ENCODE peak calls at places on chromosomes 13 and 19, in ten cellular contexts. L is tibial nerve, K is Peyer's patch, V is thyroid gland, S is A549, T is prostate gland, R is esophagus squamous epithelium, E is heart left ventricle, A is suprapubic skin, M is ovary. B is an unnamed sample.

GRCh38 chr19:4991538-4991937 is 22.6 kb downstream of the KDM4B start:
- DNase-seq in L (no peak), K (no peak), V (no peak), S (no peak), T (peak; percentile 90), R (no peak), E (no peak), A (no peak), M (no peak), B (no peak)

GRCh38 chr13:97319088-97319487 is 97.0 kb downstream of the MBNL2 start:
- DNase-seq in L (no peak), K (no peak), V (no peak), S (no peak), T (no peak), R (no peak), E (no peak), A (no peak), M (no peak), B (no peak)

GRCh38 chr13:50309872-50310594 is 294.8 kb downstream of the KCNRG start:
- DNase-seq in L (no peak), K (no peak), V (no peak), S (no peak), T (no peak), R (no peak), E (no peak), A (no peak), M (no peak), B (no peak)

GRCh38 chr13:25840931-25841330 is 210.9 kb downstream of the SHISA2 start:
- DNase-seq in L (no peak), K (no peak), V (no peak), S (no peak), T (no peak), R (no peak), E (no peak), A (no peak), M (no peak), B (no peak)

GRCh38 chr13:102729560-102730275 is 34.9 kb upstream of the METTL21C start:
- DNase-seq in L (no peak), K (no peak), V (no peak), S (peak; percentile 35), T (no peak), R (no peak), E (no peak), A (no peak), M (no peak), B (no peak)

GRCh38 chr19:37933965-37934364 is 27.0 kb downstream of the SIPA1L3 start:
- DNase-seq in L (no peak), K (no peak), V (peak; percentile 18), S (peak; percentile 67), T (no peak), R (no peak), E (no peak), A (no peak), M (no peak), B (no peak)

GRCh38 chr13:67557642-67558241 is 327.6 kb upstream of the PCDH9 start:
- DNase-seq in L (no peak), K (no peak), V (no peak), S (no peak), T (no peak), R (no peak), E (no peak), A (no peak), M (no peak), B (no peak)

GRCh38 chr19:1252221-1252817 is 3.9 kb downstream of the MIDN start:
- DNase-seq in L (peak; percentile 91), K (peak; percentile 83), V (peak; percentile 97), S (peak; percentile 85), T (peak; percentile 94), R (peak; percentile 83), E (peak; percentile 93), A (peak; percentile 95), M (no peak), B (peak; percentile 98)

GRCh38 chr19:31378404-31378803 is 29.2 kb upstream of the TSHZ3 start:
- DNase-seq in L (no peak), K (no peak), V (no peak), S (peak; percentile 18), T (peak; percentile 38), R (no peak), E (no peak), A (no peak), M (peak; percentile 45), B (no peak)

GRCh38 chr13:112828082-112828699 is 138.4 kb downstream of the ATP11A start:
- DNase-seq in L (no peak), K (no peak), V (no peak), S (no peak), T (no peak), R (no peak), E (no peak), A (no peak), M (no peak), B (no peak)

GRCh38 chr19:55486971-55487883 is 1.0 kb upstream of the SSC5D start:
- DNase-seq in L (peak; percentile 57), K (no peak), V (peak; percentile 65), S (peak; percentile 77), T (no peak), R (no peak), E (peak; percentile 70), A (no peak), M (peak; percentile 93), B (no peak)

GRCh38 chr13:105627270-105627669 is 908.2 kb downstream of the EFNB2 start:
- DNase-seq in L (no peak), K (no peak), V (peak; percentile 66), S (no peak), T (no peak), R (no peak), E (no peak), A (no peak), M (no peak), B (no peak)

GRCh38 chr19:2976609-2977000 is 759 bp upstream of the TLE6 start:
- DNase-seq in L (no peak), K (no peak), V (no peak), S (no peak), T (no peak), R (no peak), E (no peak), A (no peak), M (no peak), B (no peak)

GRCh38 chr19:18010149-18010548 is 2.2 kb downstream of the ARRDC2 start:
- DNase-seq in L (no peak), K (no peak), V (no peak), S (no peak), T (no peak), R (no peak), E (no peak), A (no peak), M (no peak), B (no peak)

GRCh38 chr19:18014197-18014596 is 6.2 kb downstream of the ARRDC2 start:
- DNase-seq in L (no peak), K (peak; percentile 54), V (no peak), S (no peak), T (no peak), R (no peak), E (no peak), A (no peak), M (no peak), B (no peak)

GRCh38 chr19:18013210-18013609 is 5.2 kb downstream of the ARRDC2 start:
- DNase-seq in L (no peak), K (no peak), V (no peak), S (no peak), T (no peak), R (no peak), E (no peak), A (no peak), M (no peak), B (no peak)

GRCh38 chr19:18017275-18018083 is 9.5 kb downstream of the ARRDC2 start:
- DNase-seq in L (no peak), K (no peak), V (no peak), S (no peak), T (no peak), R (no peak), E (no peak), A (no peak), M (no peak), B (no peak)

DNA sequence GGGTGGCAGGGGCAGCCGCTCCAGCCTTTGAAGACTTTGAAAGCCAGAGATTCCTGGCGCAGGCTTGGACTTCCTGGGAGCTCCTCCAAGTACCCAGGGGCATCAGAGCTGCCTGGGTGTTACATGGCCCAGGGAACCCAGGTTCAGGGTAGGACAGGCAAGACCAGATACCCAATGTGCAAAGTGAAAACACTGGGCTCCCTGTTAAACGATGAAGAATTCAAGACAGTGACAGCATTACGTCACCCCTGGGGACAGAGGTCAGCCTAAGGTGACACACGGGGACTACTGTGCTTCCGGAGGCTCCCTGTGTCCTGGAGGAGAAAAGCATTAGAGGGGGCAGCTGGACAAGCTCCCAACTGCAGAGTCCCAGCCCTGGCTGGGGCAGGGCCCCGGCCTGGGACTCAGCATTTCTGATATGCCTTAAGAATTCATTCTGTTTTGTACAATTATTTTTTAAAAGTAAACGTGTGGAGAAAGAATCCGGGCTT is 5.7 kb downstream of the ARRDC2 start:
- DNase-seq in L (no peak), K (no peak), V (no peak), S (no peak), T (peak; percentile 56), R (no peak), E (no peak), A (no peak), M (no peak), B (no peak)
- TF ChIP-seq POLR2A in L (no peak), K (no peak), V (no peak), S (no peak), T (no peak), R (no peak), E (no peak), A (no peak), M (no peak), B (no peak)

DNA sequence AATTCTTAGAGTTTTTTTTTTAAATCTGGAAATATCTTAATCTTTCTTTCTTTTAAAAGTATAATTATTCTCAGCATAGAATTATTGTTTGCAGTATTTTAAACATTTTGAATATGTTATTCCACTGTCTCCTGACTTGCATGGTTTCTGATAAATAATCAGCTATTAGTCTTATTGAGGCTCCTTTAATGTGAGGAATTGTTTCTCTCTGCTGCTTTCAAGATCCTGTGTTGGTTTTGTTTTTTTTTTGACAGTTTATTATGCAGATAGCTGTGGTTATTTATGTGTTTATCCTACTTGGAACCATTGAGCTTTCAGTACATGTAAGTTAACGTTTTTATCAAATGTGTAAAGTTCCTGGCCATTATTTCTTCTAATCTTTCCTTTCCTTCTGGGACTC is 477.9 kb upstream of the HTR2A start:
- DNase-seq in L (no peak), K (no peak), V (no peak), S (no peak), T (no peak), R (no peak), E (no peak), A (no peak), M (no peak), B (no peak)
- TF ChIP-seq CTCF in L (no peak), K (no peak), V (no peak), S (no peak), T (no peak), R (no peak), E (no peak), A (no peak), M (no peak), B (no peak)

GRCh38 chr19:7348587-7349230 is at the start of gene ARHGEF18:
- DNase-seq in L (no peak), K (peak; percentile 93), V (no peak), S (no peak), T (no peak), R (no peak), E (peak; percentile 72), A (no peak), M (no peak), B (no peak)
- TF ChIP-seq POLR2A in L (no peak), K (no peak), V (no peak), S (no peak), T (no peak), R (no peak), E (no peak), A (no peak), M (no peak), B (no peak)

GRCh38 chr19:33998739-33999345 is 173.5 kb upstream of the LSM14A start:
- DNase-seq in L (no peak), K (no peak), V (no peak), S (peak; percentile 16), T (no peak), R (no peak), E (no peak), A (no peak), M (no peak), B (no peak)
- TF ChIP-seq CTCF in L (peak; percentile 24), K (peak; percentile 30), V (no peak), S (peak; percentile 82), T (peak; percentile 43), R (peak; percentile 30), E (peak; percentile 64), A (peak; percentile 19), M (no peak), B (no peak)